ENCODE peak calls at places on chromosomes 13 and 19, in seven cellular contexts. M is thoracic aorta, R is A549, X is lower leg skin, W is H9, I is HepG2, Y is fibroblast of the aortic adventitia. D is an unnamed sample.
A peak's percentile ranks its signal among the peaks of the same experiment; 100 is the strongest.

GRCh38 chr13:84118845-84119409 is 236.7 kb upstream of the SLITRK1 start:
- DNase-seq in M (no peak), Y (peak; percentile 10), X (no peak), W (no peak), I (no peak), R (no peak), D (no peak)

GRCh38 chr13:30616927-30617314 is 799 bp upstream of the USPL1 start:
- DNase-seq in I (peak; percentile 90), W (no peak), M (peak; percentile 14), X (peak; percentile 84), R (peak; percentile 88), Y (peak; percentile 94), D (no peak)

GRCh38 chr13:25232937-25233515 is 54.3 kb downstream of the MTMR6 start:
- DNase-seq in R (peak; percentile 41), M (no peak), W (no peak), X (no peak), Y (peak; percentile 38), I (peak; percentile 41), D (no peak)

GRCh38 chr19:1882089-1882785 is 3.1 kb downstream of the ABHD17A start:
- DNase-seq in M (no peak), I (no peak), X (no peak), Y (no peak), R (no peak), W (peak; percentile 25), D (no peak)

GRCh38 chr13:88000239-88000638 is 329.1 kb downstream of the SLITRK5 start:
- DNase-seq in X (no peak), W (no peak), I (no peak), M (no peak), R (no peak), Y (no peak), D (no peak)

GRCh38 chr13:96821381-96821780 is 172.9 kb downstream of the OXGR1 start:
- DNase-seq in M (no peak), X (no peak), I (no peak), R (no peak), Y (peak; percentile 77), W (no peak), D (no peak)

GRCh38 chr13:93462151-93462550 is 235.5 kb downstream of the GPC6 start:
- DNase-seq in M (no peak), W (no peak), R (no peak), Y (no peak), X (no peak), I (no peak), D (no peak)

GRCh38 chr13:24493356-24493755 is 19.2 kb downstream of the PARP4 start:
- DNase-seq in I (no peak), X (no peak), W (no peak), Y (no peak), M (no peak), R (no peak), D (no peak)

GRCh38 chr19:5691930-5692784 is 2.1 kb downstream of the RPL36 start:
- DNase-seq in Y (peak; percentile 27), X (no peak), I (no peak), M (no peak), R (no peak), W (peak; percentile 42), D (no peak)

GRCh38 chr19:16067205-16067938 is 8.9 kb upstream of the TPM4 start:
- DNase-seq in Y (peak; percentile 92), W (no peak), R (no peak), X (no peak), I (no peak), M (peak; percentile 84), D (no peak)

GRCh38 chr13:95411641-95412040 is 110.4 kb upstream of the ABCC4 start:
- DNase-seq in M (no peak), R (no peak), I (no peak), X (no peak), Y (no peak), W (no peak), D (no peak)

GRCh38 chr19:14559916-14560775 is 11.7 kb downstream of the NDUFB7 start:
- DNase-seq in M (no peak), W (peak; percentile 30), Y (no peak), I (no peak), R (no peak), X (no peak), D (no peak)

GRCh38 chr19:3154957-3155736 is 19.3 kb downstream of the GNA15 start:
- DNase-seq in X (peak; percentile 82), W (no peak), R (peak; percentile 92), M (peak; percentile 85), Y (peak; percentile 100), I (peak; percentile 50), D (no peak)

GRCh38 chr19:40932008-40932959 is 50.3 kb upstream of the CYP2A7 start:
- DNase-seq in Y (no peak), I (no peak), W (no peak), R (no peak), X (no peak), M (no peak), D (no peak)

GRCh38 chr19:48501961-48502719 is 9.5 kb downstream of the LMTK3 start:
- DNase-seq in X (peak; percentile 72), W (peak; percentile 100), I (peak; percentile 86), Y (no peak), M (no peak), R (peak; percentile 99), D (peak; percentile 96)

GRCh38 chr19:40623403-40624239 is 22.5 kb downstream of the LTBP4 start:
- DNase-seq in M (no peak), Y (peak; percentile 88), W (peak; percentile 97), X (no peak), I (peak; percentile 43), R (peak; percentile 86), D (peak; percentile 87)

GRCh38 chr13:89568276-89568675 is 1779.2 kb upstream of the MIR17HG start:
- DNase-seq in Y (no peak), W (no peak), I (no peak), X (no peak), M (no peak), R (no peak), D (no peak)

GRCh38 chr19:5827891-5828660 is 11.4 kb downstream of the FUT6 start:
- DNase-seq in R (peak; percentile 93), M (peak; percentile 36), I (peak; percentile 89), W (peak; percentile 95), X (peak; percentile 87), Y (peak; percentile 85), D (peak; percentile 98)

GRCh38 chr19:34926685-34927375 is at the start of gene ZNF30:
- DNase-seq in X (peak; percentile 75), I (peak; percentile 85), W (peak; percentile 94), R (peak; percentile 95), Y (peak; percentile 90), M (peak; percentile 57), D (peak; percentile 90)

GRCh38 chr13:101306773-101307172 is 109.5 kb downstream of the NALCN start:
- DNase-seq in M (no peak), Y (no peak), X (no peak), I (no peak), R (no peak), W (no peak), D (no peak)

GRCh38 chr19:13089857-13090507 is 12.7 kb downstream of the LYL1 start:
- DNase-seq in R (no peak), I (no peak), M (no peak), W (no peak), X (no peak), Y (no peak), D (no peak)

GRCh38 chr13:97631158-97631557 is 197.2 kb downstream of the RAP2A start:
- DNase-seq in Y (no peak), W (peak; percentile 74), M (no peak), R (no peak), I (no peak), X (no peak), D (no peak)

GRCh38 chr13:48567521-48568331 is 34.8 kb upstream of the RCBTB2 start:
- DNase-seq in Y (peak; percentile 65), W (no peak), I (peak; percentile 70), R (no peak), M (no peak), X (no peak), D (no peak)

GRCh38 chr19:1130801-1131717 is 27.3 kb downstream of the GPX4 start:
- DNase-seq in W (no peak), M (no peak), X (no peak), R (no peak), I (no peak), Y (peak; percentile 21), D (no peak)

GRCh38 chr19:45191324-45191845 is 12.8 kb downstream of the BLOC1S3 start:
- DNase-seq in R (no peak), W (no peak), Y (no peak), I (no peak), X (no peak), M (no peak), D (no peak)
- TF ChIP-seq CTCF in R (no peak), W (peak; percentile 18), Y (no peak), I (peak; percentile 23), X (no peak), M (no peak), D (no peak)

GRCh38 chr19:36973021-36973843 is 57.1 kb downstream of the ZNF568 start:
- DNase-seq in M (peak; percentile 44), R (no peak), I (no peak), W (peak; percentile 34), Y (peak; percentile 61), X (peak; percentile 54), D (no peak)
- TF ChIP-seq CTCF in M (peak; percentile 90), R (no peak), I (no peak), W (no peak), Y (peak; percentile 66), X (no peak), D (no peak)

DNA sequence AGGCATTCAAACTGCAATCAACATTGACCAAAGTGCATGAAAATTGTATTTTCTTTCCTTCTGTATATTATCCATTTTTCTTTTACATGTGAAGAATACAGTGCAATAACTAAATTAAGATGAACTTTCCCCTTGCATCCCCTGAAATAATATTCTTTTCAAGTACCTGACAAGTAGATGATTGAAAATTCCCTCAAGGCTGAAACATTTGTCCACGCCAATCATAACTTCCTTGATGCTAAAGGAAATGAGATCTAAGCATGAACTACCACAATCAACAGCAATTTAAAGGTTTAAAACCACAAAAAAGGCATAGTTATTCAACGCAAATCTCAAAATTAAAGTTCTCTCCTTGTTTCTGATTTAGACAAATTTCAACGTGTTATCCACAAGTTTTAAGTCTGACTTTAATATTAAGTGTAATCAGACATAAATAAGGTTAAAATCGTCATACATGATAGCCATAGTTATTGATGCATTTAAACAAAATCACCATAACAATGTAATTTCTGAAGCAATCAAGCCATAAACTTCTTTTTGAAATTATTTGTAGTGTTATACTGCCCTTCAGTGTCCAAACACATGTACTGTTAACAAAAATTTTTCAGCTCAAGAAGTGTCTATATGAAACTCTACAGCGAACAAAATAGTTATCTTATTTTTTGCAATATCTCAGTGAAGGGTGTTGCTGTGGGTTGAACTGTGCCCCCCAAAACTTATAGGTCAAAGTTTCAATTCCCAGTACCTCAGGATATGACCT is 169.5 kb downstream of the DCLK1 start:
- DNase-seq in W (no peak), R (no peak), M (no peak), X (no peak), I (no peak), Y (peak; percentile 24), D (no peak)
- TF ChIP-seq CTCF in W (peak; percentile 46), R (peak; percentile 26), M (peak; percentile 35), X (no peak), I (no peak), Y (peak; percentile 1), D (no peak)

DNA sequence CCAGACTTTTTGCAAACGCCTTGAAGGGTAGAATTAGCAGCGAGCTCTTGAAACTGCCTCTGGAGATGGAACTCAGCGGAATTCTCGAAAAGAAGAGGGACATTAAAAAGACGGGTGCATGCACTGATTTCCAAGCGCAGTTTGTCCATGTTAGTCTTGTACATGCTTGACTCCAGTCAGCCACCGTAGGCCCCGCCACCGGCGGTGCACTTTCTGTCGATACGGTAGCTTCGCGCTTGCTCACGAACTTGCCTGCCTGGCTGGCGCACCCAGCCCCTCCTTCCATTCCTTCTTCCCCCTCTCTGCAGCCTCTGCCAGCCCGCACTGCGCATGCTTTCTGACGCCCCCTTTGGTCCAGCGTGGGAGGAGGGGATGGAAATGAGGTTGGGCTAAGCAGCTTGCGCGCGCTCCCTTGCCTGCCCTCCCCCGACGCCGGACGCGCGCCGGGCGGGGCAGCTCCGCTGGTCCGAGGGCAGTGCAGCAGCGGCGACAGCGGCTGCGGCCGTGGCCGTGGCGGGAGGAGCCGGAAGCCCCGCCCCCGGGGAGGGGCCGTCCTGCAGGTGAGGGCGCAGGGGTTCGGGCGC is at the start of gene ZNF575:
- DNase-seq in R (peak; percentile 99), M (peak; percentile 81), Y (peak; percentile 94), X (peak; percentile 83), W (peak; percentile 97), I (peak; percentile 61), D (peak; percentile 91)
- TF ChIP-seq CTCF in R (no peak), M (no peak), Y (no peak), X (no peak), W (no peak), I (peak; percentile 2), D (no peak)

D was measured in nephron progenitor cell.